ENCODE peak calls at places on chromosome 21, in ten cellular contexts. C is GM23248, I is hepatocyte, R is neural progenitor cell, M is HCT116, J is mammary epithelial cell, Q is OCI-LY7, K is osteoblast, P is GM23338, E is GM12878. S is an unnamed sample.

GRCh38 chr21:32682696-32683474 is 44.9 kb downstream of the SYNJ1 start:
- DNase-seq in C (no peak), I (no peak), M (no peak), P (no peak), K (no peak), J (no peak), Q (no peak), R (no peak), E (no peak), S (no peak)

GRCh38 chr21:41750051-41750450 is 16.8 kb downstream of the RIPK4 start:
- DNase-seq in Q (no peak), P (no peak), K (peak; percentile 86), E (no peak), J (no peak), R (peak; percentile 91), C (peak; percentile 66), I (no peak), M (no peak), S (peak; percentile 50)

GRCh38 chr21:27219068-27219467 is 252.2 kb upstream of the ADAMTS5 start:
- DNase-seq in C (peak; percentile 92), P (no peak), K (no peak), R (no peak), Q (no peak), I (no peak), J (peak; percentile 67), E (no peak), M (no peak), S (peak; percentile 44)

GRCh38 chr21:41478319-41479177 is 29.4 kb downstream of the TMPRSS2 start:
- DNase-seq in P (peak; percentile 16), K (peak; percentile 92), C (no peak), M (no peak), R (no peak), Q (no peak), E (no peak), I (no peak), J (peak; percentile 48), S (no peak)

GRCh38 chr21:33136898-33137502 is 67.1 kb downstream of the OLIG1 start:
- DNase-seq in R (no peak), I (no peak), K (no peak), E (no peak), C (no peak), Q (no peak), P (no peak), M (no peak), J (no peak), S (no peak)

GRCh38 chr21:27590271-27590670 is 623.4 kb upstream of the ADAMTS5 start:
- DNase-seq in K (peak; percentile 76), M (no peak), J (no peak), I (no peak), E (no peak), P (peak; percentile 21), Q (no peak), R (no peak), C (peak; percentile 96), S (peak; percentile 20)

GRCh38 chr21:26098758-26099157 is 71.8 kb downstream of the APP start:
- DNase-seq in R (no peak), K (no peak), P (peak; percentile 57), Q (no peak), I (no peak), C (peak; percentile 60), E (no peak), M (no peak), J (peak; percentile 69), S (peak; percentile 76)

GRCh38 chr21:41726970-41727783 is 39.7 kb downstream of the RIPK4 start:
- DNase-seq in P (no peak), I (peak; percentile 53), C (peak; percentile 89), M (peak; percentile 61), R (no peak), J (peak; percentile 93), E (no peak), K (peak; percentile 97), Q (no peak), S (peak; percentile 87)

GRCh38 chr21:16908087-16908486 is 604.8 kb upstream of the CXADR start:
- DNase-seq in R (no peak), J (peak; percentile 11), P (no peak), C (peak; percentile 22), I (no peak), E (no peak), Q (no peak), K (no peak), M (no peak), S (peak; percentile 29)

GRCh38 chr21:35190201-35190701 is 141.1 kb upstream of the RUNX1 start:
- DNase-seq in Q (no peak), I (peak; percentile 21), K (no peak), C (peak; percentile 63), E (no peak), M (peak; percentile 58), R (no peak), P (no peak), J (peak; percentile 87), S (peak; percentile 45)

GRCh38 chr21:33069994-33070811 is at the start of gene OLIG1:
- DNase-seq in Q (no peak), E (no peak), I (peak; percentile 18), P (peak; percentile 90), R (peak; percentile 83), K (peak; percentile 86), C (peak; percentile 35), M (no peak), J (peak; percentile 32), S (peak; percentile 56)

GRCh38 chr21:34730756-34731445 is 62.1 kb downstream of the CLIC6 start:
- DNase-seq in M (no peak), P (no peak), C (no peak), Q (no peak), R (no peak), E (no peak), J (peak; percentile 28), I (no peak), K (no peak), S (no peak)

GRCh38 chr21:42818328-42818749 is 61.0 kb downstream of the WDR4 start:
- DNase-seq in C (peak; percentile 73), P (peak; percentile 78), J (peak; percentile 45), E (no peak), Q (peak; percentile 41), K (peak; percentile 17), M (peak; percentile 33), I (peak; percentile 63), R (peak; percentile 41), S (peak; percentile 69)

GRCh38 chr21:36113647-36114428 is 21.0 kb upstream of the CBR3 start:
- DNase-seq in J (no peak), C (no peak), I (no peak), P (no peak), E (no peak), R (no peak), M (no peak), Q (no peak), K (no peak), S (peak; percentile 78)

GRCh38 chr21:42437786-42438185 is 34.1 kb downstream of the UBASH3A start:
- DNase-seq in M (no peak), P (peak; percentile 34), J (no peak), K (no peak), R (peak; percentile 74), E (no peak), Q (no peak), I (peak; percentile 59), C (peak; percentile 6), S (peak; percentile 28)

GRCh38 chr21:44955141-44955802 is 15.4 kb downstream of the SLX9 start:
- DNase-seq in C (no peak), M (no peak), P (no peak), Q (no peak), K (no peak), J (no peak), E (no peak), I (no peak), R (no peak), S (no peak)
- H3K4me2 ChIP-seq in C (no peak overlapping the region), M (no peak overlapping the region), P (no peak overlapping the region), Q (no peak overlapping the region), K (no peak overlapping the region), J (no peak overlapping the region), E (no peak overlapping the region), I (no peak overlapping the region), R (no peak overlapping the region), S (no peak overlapping the region)

DNA sequence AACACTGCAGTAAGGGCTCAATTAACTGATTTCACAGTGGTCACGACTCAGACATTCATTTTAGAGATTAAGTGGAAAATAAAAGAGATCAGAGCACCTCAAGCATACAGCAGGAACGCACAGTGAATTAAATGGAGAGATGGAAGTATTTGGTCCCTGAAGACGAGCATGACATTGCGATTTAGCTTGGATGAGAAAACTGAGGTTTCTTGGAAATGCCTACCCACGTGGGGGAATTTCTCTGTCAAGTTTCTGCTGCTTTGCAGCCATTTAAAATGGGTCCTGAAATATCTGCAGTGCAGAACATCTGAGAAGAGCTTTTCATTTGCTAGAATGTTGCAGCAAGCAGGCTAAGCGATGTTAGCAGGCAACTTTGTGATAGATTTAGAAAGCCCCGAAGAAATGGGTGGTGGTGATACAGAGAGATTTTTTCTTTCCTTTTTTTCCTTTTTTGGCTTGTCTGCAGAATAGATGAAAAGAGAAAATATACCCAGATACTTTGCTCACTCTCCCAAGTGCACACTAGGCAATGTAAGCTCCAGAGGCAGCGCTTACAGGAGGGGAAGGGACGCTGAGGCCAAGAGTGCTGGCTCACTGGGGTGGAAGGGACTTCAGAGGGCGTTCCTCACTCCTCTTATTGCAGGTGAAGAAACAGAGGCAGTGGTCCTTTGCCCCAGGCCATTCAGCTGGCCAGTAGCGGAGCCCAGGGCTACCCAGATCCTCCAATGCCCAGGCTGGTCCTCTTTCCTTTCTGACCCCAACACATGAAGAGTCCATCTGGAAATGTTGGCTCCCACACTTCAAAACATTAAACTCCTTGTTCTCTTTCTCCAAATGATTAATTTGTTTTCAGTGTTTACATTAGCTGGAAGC is 257.9 kb downstream of the KCNJ6 start:
- DNase-seq in Q (no peak), K (no peak), E (no peak), C (no peak), I (no peak), R (no peak), M (no peak), J (no peak), P (no peak), S (no peak)
- H2AFZ ChIP-seq in Q (no peak overlapping the region), K (peak overlapping the region; percentile 12), E (no peak overlapping the region), C (peak overlapping the region; percentile 18), I (no peak overlapping the region), R (peak overlapping the region; percentile 15), M (no peak overlapping the region), J (peak overlapping the region; percentile 43), P (peak overlapping the region; percentile 90), S (peak overlapping the region; percentile 28)

DNA sequence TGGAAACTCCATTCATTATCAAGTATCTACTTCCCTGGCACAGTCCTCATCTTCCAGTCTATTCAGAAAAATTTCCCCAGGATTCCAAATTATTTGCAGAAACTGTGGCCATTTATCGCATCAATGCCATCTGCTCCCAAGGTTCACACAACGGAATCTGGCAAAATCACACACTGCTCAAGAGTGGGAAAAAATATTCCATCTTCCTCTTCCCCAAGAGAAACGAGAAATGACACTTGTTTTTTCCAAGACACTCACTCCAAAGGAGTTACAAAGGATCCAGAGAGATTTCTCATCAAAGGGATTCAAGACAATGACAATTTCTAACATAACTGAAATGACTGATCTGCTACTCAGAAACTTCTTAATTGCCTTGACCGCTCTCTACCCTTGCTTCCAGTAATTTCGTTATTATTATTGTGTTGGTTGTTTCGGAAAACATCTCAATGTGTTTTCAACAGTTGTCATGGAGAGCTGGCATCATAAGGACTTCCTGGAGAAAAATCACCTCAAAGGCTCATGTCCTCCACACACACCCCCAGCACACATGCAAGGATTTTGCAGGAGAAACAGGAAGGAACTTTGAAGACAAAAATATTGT is 128.0 kb downstream of the PSMG1 start:
- DNase-seq in C (peak; percentile 53), Q (no peak), E (no peak), J (no peak), K (no peak), P (no peak), M (no peak), R (no peak), I (no peak), S (no peak)
- H3K4me2 ChIP-seq in C (no peak overlapping the region), Q (no peak overlapping the region), E (no peak overlapping the region), J (no peak overlapping the region), K (no peak overlapping the region), P (no peak overlapping the region), M (no peak overlapping the region), R (no peak overlapping the region), I (no peak overlapping the region), S (no peak overlapping the region)

GRCh38 chr21:29078884-29079765 is 5.7 kb upstream of the CCT8 start:
- DNase-seq in K (no peak), R (no peak), P (no peak), M (no peak), I (no peak), J (no peak), Q (peak; percentile 66), E (peak; percentile 68), C (no peak), S (peak; percentile 32)
- H2AFZ ChIP-seq in K (no peak overlapping the region), R (no peak overlapping the region), P (no peak overlapping the region), M (no peak overlapping the region), I (no peak overlapping the region), J (no peak overlapping the region), Q (peak overlapping the region; percentile 62), E (peak overlapping the region; percentile 71), C (no peak overlapping the region), S (no peak overlapping the region)

S was measured in PC-3.